ENCODE peak calls at places on chromosomes 3 and 15, in seven cellular contexts. One of them, this sample, is unnamed.

GRCh38 chr15:83695246-83695645 is 41.3 kb downstream of the ADAMTSL3 start:
- DNase-seq in activated T-helper 9 cell treated with anti-CD3 and anti-CD28 coated beads, Interleukin-2, amount 50 U/mL, for 16 hours: no peak
- DNase-seq in dermis microvascular lymphatic vessel endothelial cell: peak; percentile 64
- DNase-seq in endothelial cell: no peak
- DNase-seq in stimulated activated naive CD4-positive, alpha-beta T cell: no peak
- DNase-seq in SK-N-SH: no peak
- DNase-seq in BJ: no peak
- DNase-seq in this sample: no peak

GRCh38 chr3:127959873-127960272 is 44.8 kb downstream of the KBTBD12 start:
- DNase-seq in dermis microvascular lymphatic vessel endothelial cell: peak; percentile 37
- DNase-seq in endothelial cell: peak; percentile 44
- DNase-seq in activated T-helper 9 cell treated with anti-CD3 and anti-CD28 coated beads, Interleukin-2, amount 50 U/mL, for 16 hours: no peak
- DNase-seq in stimulated activated naive CD4-positive, alpha-beta T cell: no peak
- DNase-seq in SK-N-SH: peak; percentile 60
- DNase-seq in BJ: no peak
- DNase-seq in this sample: no peak

GRCh38 chr15:28935316-28935715 is 49.5 kb downstream of the APBA2 start:
- DNase-seq in dermis microvascular lymphatic vessel endothelial cell: peak; percentile 16
- DNase-seq in SK-N-SH: no peak
- DNase-seq in endothelial cell: peak; percentile 37
- DNase-seq in stimulated activated naive CD4-positive, alpha-beta T cell: peak; percentile 44
- DNase-seq in activated T-helper 9 cell treated with anti-CD3 and anti-CD28 coated beads, Interleukin-2, amount 50 U/mL, for 16 hours: no peak
- DNase-seq in BJ: no peak
- DNase-seq in this sample: no peak

GRCh38 chr15:58114812-58115211 is 23.4 kb upstream of the AQP9 start:
- DNase-seq in endothelial cell: no peak
- DNase-seq in BJ: no peak
- DNase-seq in activated T-helper 9 cell treated with anti-CD3 and anti-CD28 coated beads, Interleukin-2, amount 50 U/mL, for 16 hours: no peak
- DNase-seq in stimulated activated naive CD4-positive, alpha-beta T cell: no peak
- DNase-seq in SK-N-SH: no peak
- DNase-seq in dermis microvascular lymphatic vessel endothelial cell: no peak
- DNase-seq in this sample: no peak

GRCh38 chr3:185717121-185717520 is 107.7 kb downstream of the IGF2BP2 start:
- DNase-seq in dermis microvascular lymphatic vessel endothelial cell: no peak
- DNase-seq in BJ: peak; percentile 76
- DNase-seq in SK-N-SH: no peak
- DNase-seq in stimulated activated naive CD4-positive, alpha-beta T cell: no peak
- DNase-seq in activated T-helper 9 cell treated with anti-CD3 and anti-CD28 coated beads, Interleukin-2, amount 50 U/mL, for 16 hours: no peak
- DNase-seq in endothelial cell: no peak
- DNase-seq in this sample: no peak

GRCh38 chr15:90882781-90883525 is 1.4 kb upstream of the FES start:
- DNase-seq in dermis microvascular lymphatic vessel endothelial cell: no peak
- DNase-seq in activated T-helper 9 cell treated with anti-CD3 and anti-CD28 coated beads, Interleukin-2, amount 50 U/mL, for 16 hours: no peak
- DNase-seq in SK-N-SH: no peak
- DNase-seq in endothelial cell: no peak
- DNase-seq in BJ: no peak
- DNase-seq in stimulated activated naive CD4-positive, alpha-beta T cell: no peak
- DNase-seq in this sample: no peak

GRCh38 chr3:107441617-107442016 is 64.4 kb downstream of the CCDC54 start:
- DNase-seq in stimulated activated naive CD4-positive, alpha-beta T cell: no peak
- DNase-seq in dermis microvascular lymphatic vessel endothelial cell: no peak
- DNase-seq in activated T-helper 9 cell treated with anti-CD3 and anti-CD28 coated beads, Interleukin-2, amount 50 U/mL, for 16 hours: no peak
- DNase-seq in endothelial cell: no peak
- DNase-seq in BJ: no peak
- DNase-seq in SK-N-SH: no peak
- DNase-seq in this sample: no peak

GRCh38 chr3:9033867-9034266 is 70.6 kb upstream of the RAD18 start:
- DNase-seq in SK-N-SH: no peak
- DNase-seq in stimulated activated naive CD4-positive, alpha-beta T cell: no peak
- DNase-seq in endothelial cell: no peak
- DNase-seq in dermis microvascular lymphatic vessel endothelial cell: no peak
- DNase-seq in BJ: no peak
- DNase-seq in activated T-helper 9 cell treated with anti-CD3 and anti-CD28 coated beads, Interleukin-2, amount 50 U/mL, for 16 hours: no peak
- DNase-seq in this sample: no peak

GRCh38 chr3:141083831-141084624 is 32.9 kb downstream of the SPSB4 start:
- DNase-seq in stimulated activated naive CD4-positive, alpha-beta T cell: no peak
- DNase-seq in BJ: no peak
- DNase-seq in dermis microvascular lymphatic vessel endothelial cell: no peak
- DNase-seq in activated T-helper 9 cell treated with anti-CD3 and anti-CD28 coated beads, Interleukin-2, amount 50 U/mL, for 16 hours: no peak
- DNase-seq in endothelial cell: no peak
- DNase-seq in SK-N-SH: peak; percentile 51
- DNase-seq in this sample: no peak

GRCh38 chr15:81274932-81275341 is 49.0 kb downstream of the STARD5 start:
- DNase-seq in dermis microvascular lymphatic vessel endothelial cell: peak; percentile 85
- DNase-seq in endothelial cell: peak; percentile 85
- DNase-seq in activated T-helper 9 cell treated with anti-CD3 and anti-CD28 coated beads, Interleukin-2, amount 50 U/mL, for 16 hours: peak; percentile 70
- DNase-seq in stimulated activated naive CD4-positive, alpha-beta T cell: peak; percentile 74
- DNase-seq in BJ: no peak
- DNase-seq in SK-N-SH: peak; percentile 74
- DNase-seq in this sample: peak; percentile 74

GRCh38 chr3:177827517-177828249 is 630.4 kb upstream of the TBL1XR1 start:
- DNase-seq in activated T-helper 9 cell treated with anti-CD3 and anti-CD28 coated beads, Interleukin-2, amount 50 U/mL, for 16 hours: no peak
- DNase-seq in BJ: peak; percentile 55
- DNase-seq in stimulated activated naive CD4-positive, alpha-beta T cell: no peak
- DNase-seq in SK-N-SH: no peak
- DNase-seq in endothelial cell: no peak
- DNase-seq in dermis microvascular lymphatic vessel endothelial cell: peak; percentile 78
- DNase-seq in this sample: no peak

GRCh38 chr3:22322861-22323260 is 571.9 kb upstream of the ZNF385D start:
- DNase-seq in endothelial cell: no peak
- DNase-seq in BJ: no peak
- DNase-seq in dermis microvascular lymphatic vessel endothelial cell: no peak
- DNase-seq in SK-N-SH: no peak
- DNase-seq in activated T-helper 9 cell treated with anti-CD3 and anti-CD28 coated beads, Interleukin-2, amount 50 U/mL, for 16 hours: no peak
- DNase-seq in stimulated activated naive CD4-positive, alpha-beta T cell: no peak
- DNase-seq in this sample: no peak

GRCh38 chr3:124671123-124671522 is 59.1 kb upstream of the UMPS start:
- DNase-seq in dermis microvascular lymphatic vessel endothelial cell: peak; percentile 19
- DNase-seq in SK-N-SH: no peak
- DNase-seq in endothelial cell: no peak
- DNase-seq in stimulated activated naive CD4-positive, alpha-beta T cell: no peak
- DNase-seq in BJ: no peak
- DNase-seq in activated T-helper 9 cell treated with anti-CD3 and anti-CD28 coated beads, Interleukin-2, amount 50 U/mL, for 16 hours: no peak
- DNase-seq in this sample: no peak

GRCh38 chr15:33211409-33211808 is 16.9 kb upstream of the FMN1 start:
- DNase-seq in BJ: no peak
- DNase-seq in activated T-helper 9 cell treated with anti-CD3 and anti-CD28 coated beads, Interleukin-2, amount 50 U/mL, for 16 hours: no peak
- DNase-seq in dermis microvascular lymphatic vessel endothelial cell: no peak
- DNase-seq in endothelial cell: no peak
- DNase-seq in stimulated activated naive CD4-positive, alpha-beta T cell: no peak
- DNase-seq in SK-N-SH: peak; percentile 62
- DNase-seq in this sample: no peak

GRCh38 chr3:116000315-116000714 is 377.0 kb downstream of the GAP43 start:
- DNase-seq in activated T-helper 9 cell treated with anti-CD3 and anti-CD28 coated beads, Interleukin-2, amount 50 U/mL, for 16 hours: no peak
- DNase-seq in stimulated activated naive CD4-positive, alpha-beta T cell: no peak
- DNase-seq in endothelial cell: no peak
- DNase-seq in SK-N-SH: no peak
- DNase-seq in dermis microvascular lymphatic vessel endothelial cell: no peak
- DNase-seq in BJ: peak; percentile 69
- DNase-seq in this sample: no peak

GRCh38 chr3:139770577-139770976 is 92.8 kb upstream of the NMNAT3 start:
- DNase-seq in stimulated activated naive CD4-positive, alpha-beta T cell: no peak
- DNase-seq in endothelial cell: no peak
- DNase-seq in activated T-helper 9 cell treated with anti-CD3 and anti-CD28 coated beads, Interleukin-2, amount 50 U/mL, for 16 hours: no peak
- DNase-seq in BJ: no peak
- DNase-seq in dermis microvascular lymphatic vessel endothelial cell: no peak
- DNase-seq in SK-N-SH: no peak
- DNase-seq in this sample: no peak

This sample was measured in T-helper 17 cell.